ENCODE peak calls at places on chromosomes 3 and 15, in six cellular contexts. P is fibroblast of lung, W is ovary, A is SK-N-SH, F is fibroblast of villous mesenchyme, J is neural progenitor cell. C is an unnamed sample.

GRCh38 chr15:44808557-44808956 is 72.2 kb downstream of the TRIM69 start:
- DNase-seq in F (no peak), A (no peak), P (no peak), J (no peak), W (no peak), C (no peak)

GRCh38 chr3:27387625-27388024 is 18.4 kb upstream of the NEK10 start:
- DNase-seq in F (peak), J (peak), A (no peak), P (peak), W (no peak), C (no peak)

GRCh38 chr3:194884649-194885315 is 199.1 kb downstream of the FAM43A start:
- DNase-seq in J (no peak), A (no peak), W (no peak), P (no peak), F (no peak), C (no peak)

GRCh38 chr3:31210068-31210650 is 315.7 kb upstream of the GADL1 start:
- DNase-seq in W (no peak), P (no peak), A (no peak), J (peak), F (no peak), C (no peak)

GRCh38 chr15:56757884-56758283 is 24.6 kb upstream of the ZNF280D start:
- DNase-seq in F (no peak), J (no peak), W (no peak), P (no peak), A (no peak), C (no peak)

GRCh38 chr3:140440446-140440845 is 237.4 kb upstream of the TRIM42 start:
- DNase-seq in W (no peak), J (no peak), P (no peak), F (no peak), A (no peak), C (no peak)

GRCh38 chr3:145981057-145981456 is 179.9 kb downstream of the PLOD2 start:
- DNase-seq in J (no peak), F (no peak), W (no peak), P (no peak), A (no peak), C (no peak)

GRCh38 chr15:81363713-81364112 is 10.3 kb downstream of the TMC3 start:
- DNase-seq in W (no peak), J (no peak), P (no peak), A (no peak), F (no peak), C (no peak)

GRCh38 chr3:18246336-18247060 is 178.6 kb downstream of the SATB1 start:
- DNase-seq in F (no peak), A (no peak), P (no peak), J (no peak), W (no peak), C (no peak)

GRCh38 chr3:72652395-72652794 is 195.8 kb downstream of the SHQ1 start:
- DNase-seq in W (no peak), J (no peak), P (no peak), F (no peak), A (no peak), C (no peak)

GRCh38 chr3:180776433-180776832 is 97.1 kb upstream of the CCDC39 start:
- DNase-seq in W (no peak), A (no peak), J (no peak), P (no peak), F (no peak), C (no peak)

GRCh38 chr3:43053291-43053690 is 52.6 kb downstream of the POMGNT2 start:
- DNase-seq in J (no peak), A (no peak), P (no peak), W (no peak), F (no peak), C (no peak)

GRCh38 chr15:50341737-50342136 is 13.3 kb downstream of the GABPB1 start:
- DNase-seq in P (no peak), F (no peak), W (no peak), A (no peak), J (no peak), C (no peak)

GRCh38 chr3:35677797-35678196 is 38.5 kb downstream of the ARPP21 start:
- DNase-seq in P (no peak), A (no peak), W (no peak), F (no peak), J (no peak), C (no peak)

GRCh38 chr3:43361077-43361476 is 74.7 kb downstream of the SNRK start:
- DNase-seq in P (no peak), A (no peak), W (no peak), F (no peak), J (no peak), C (no peak)

GRCh38 chr3:138916824-138917223 is 30.1 kb downstream of the FOXL2 start:
- DNase-seq in F (no peak), J (no peak), W (no peak), P (no peak), A (no peak), C (no peak)

GRCh38 chr3:195184716-195185421 is 86.1 kb downstream of the XXYLT1 start:
- DNase-seq in P (no peak), W (no peak), J (no peak), A (no peak), F (peak), C (no peak)

GRCh38 chr3:103136621-103137020 is 701.8 kb downstream of the ZPLD1 start:
- DNase-seq in F (no peak), P (no peak), W (no peak), A (no peak), J (no peak), C (no peak)
- TF ChIP-seq CTCF in F (no peak), P (no peak), W (no peak), A (no peak), J (no peak), C (no peak)

DNA sequence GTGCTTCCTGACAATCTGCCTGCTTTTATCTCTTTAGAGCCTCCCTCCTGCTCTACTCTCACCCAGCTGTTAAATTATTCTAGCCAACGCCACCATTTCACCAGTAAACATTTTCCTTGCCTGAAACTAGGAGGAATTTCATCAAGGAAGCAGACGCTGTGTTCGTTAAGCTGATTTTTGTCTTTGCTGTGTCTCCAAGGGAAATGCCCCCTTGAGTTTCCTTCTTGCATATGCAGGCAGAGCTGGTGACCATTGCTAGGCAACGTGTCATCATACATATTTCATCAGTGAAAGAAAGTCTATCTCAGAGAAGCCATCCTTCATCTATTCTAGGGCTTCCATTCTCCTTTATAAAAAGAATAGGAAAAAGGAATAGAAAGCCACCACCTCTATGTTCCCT is 87.0 kb upstream of the ST8SIA2 start:
- DNase-seq in W (no peak), F (no peak), J (peak), P (no peak), A (peak), C (peak)
- TF ChIP-seq CTCF in W (no peak), F (no peak), J (peak), P (no peak), A (no peak), C (peak)

GRCh38 chr15:82952156-82953081 is at the start of gene HOMER2:
- DNase-seq in J (peak), P (no peak), F (no peak), A (peak), W (no peak), C (peak)
- TF ChIP-seq CTCF in J (no peak), P (no peak), F (no peak), A (no peak), W (no peak), C (no peak)

GRCh38 chr15:29664406-29664805 is 157.9 kb downstream of the TJP1 start:
- DNase-seq in J (no peak), F (no peak), W (no peak), P (no peak), A (no peak), C (no peak)
- TF ChIP-seq CTCF in J (no peak), F (no peak), W (no peak), P (no peak), A (no peak), C (no peak)

GRCh38 chr3:154301556-154301955 is 22.7 kb downstream of the DHX36 start:
- DNase-seq in A (peak), J (no peak), P (no peak), W (no peak), F (no peak), C (no peak)
- TF ChIP-seq CTCF in A (no peak), J (peak), P (no peak), W (no peak), F (no peak), C (no peak)

GRCh38 chr15:43483306-43484128 is 9.4 kb downstream of the TP53BP1 start:
- DNase-seq in P (peak), W (no peak), F (peak), A (peak), J (no peak), C (no peak)
- TF ChIP-seq CTCF in P (peak), W (peak), F (peak), A (peak), J (peak), C (no peak)

C was measured in endothelial cell.